ENCODE peak calls at places on chromosomes 1 and 21, in four cellular contexts. J is foreskin keratinocyte, D is keratinocyte, W is DMS153. B is an unnamed sample.
A peak's percentile ranks its signal among the peaks of the same experiment; 100 is the strongest.

GRCh38 chr21:45102391-45102932 is 28.1 kb downstream of the ADARB1 start:
- DNase-seq in J (peak; percentile 86), D (peak; percentile 58), W (no peak), B (peak; percentile 67)

GRCh38 chr1:36652586-36652985 is 169.9 kb upstream of the CSF3R start:
- DNase-seq in J (no peak), D (no peak), W (no peak), B (no peak)

GRCh38 chr1:222592171-222592570 is 2.4 kb upstream of the TAF1A start:
- DNase-seq in J (peak; percentile 20), D (no peak), W (no peak), B (peak; percentile 36)

GRCh38 chr1:218433744-218434143 is 88.6 kb downstream of the TGFB2 start:
- DNase-seq in J (no peak), D (no peak), W (no peak), B (no peak)

GRCh38 chr1:41419584-41420295 is 58.5 kb downstream of the FOXO6 start:
- DNase-seq in J (peak; percentile 54), D (no peak), W (no peak), B (no peak)

GRCh38 chr1:42735056-42735455 is 5.0 kb downstream of the CLDN19 start:
- DNase-seq in J (no peak), D (no peak), W (no peak), B (no peak)

GRCh38 chr1:34843392-34844251 is 15.9 kb downstream of the SMIM12 start:
- DNase-seq in J (no peak), D (no peak), W (no peak), B (no peak)

GRCh38 chr1:31183927-31184554 is 55.6 kb downstream of the NKAIN1 start:
- DNase-seq in J (no peak), D (no peak), W (peak; percentile 69), B (no peak)

GRCh38 chr1:115867216-115867615 is 26.3 kb upstream of the NHLH2 start:
- DNase-seq in J (peak; percentile 52), D (no peak), W (no peak), B (peak; percentile 72)

GRCh38 chr1:14067686-14068085 is 367.7 kb downstream of the PRDM2 start:
- DNase-seq in J (no peak), D (no peak), W (no peak), B (no peak)

GRCh38 chr1:19988269-19989006 is 9.0 kb upstream of the PLA2G2A start:
- DNase-seq in J (no peak), D (no peak), W (no peak), B (no peak)

GRCh38 chr21:42110691-42111469 is 39.8 kb downstream of the UMODL1 start:
- DNase-seq in J (no peak), D (no peak), W (no peak), B (no peak)

GRCh38 chr1:87084247-87084836 is 169.9 kb downstream of the HS2ST1 start:
- DNase-seq in J (peak; percentile 16), D (no peak), W (no peak), B (no peak)

GRCh38 chr21:44875341-44875740 is 1.9 kb upstream of the PTTG1IP start:
- DNase-seq in J (peak; percentile 52), D (no peak), W (no peak), B (peak; percentile 73)

GRCh38 chr1:37605806-37606474 is 10.2 kb upstream of the GNL2 start:
- DNase-seq in J (no peak), D (no peak), W (no peak), B (no peak)

B was measured in mammary epithelial cell.